ENCODE peak calls at places on chromosomes 16 and 17, in eight cellular contexts. H is progenitor cell of endocrine pancreas, M is fibroblast of the conjunctiva, P is myocyte, G is neural crest cell, Q is ELR, F is NCI-H2029, C is H7. E is an unnamed sample.

GRCh38 chr17:32912218-32912897 is 15.6 kb upstream of the TMEM98 start:
- DNase-seq in H (peak), M (no peak), C (no peak), G (no peak), Q (peak), P (peak), F (peak), E (peak)

GRCh38 chr17:49290690-49291326 is 60.2 kb upstream of the PHOSPHO1 start:
- DNase-seq in H (no peak), G (peak), M (peak), C (peak), F (no peak), Q (peak), P (peak), E (peak)

GRCh38 chr16:64121473-64121872 is 1000.4 kb downstream of the CDH11 start:
- DNase-seq in H (no peak), F (no peak), Q (peak), C (no peak), M (peak), P (peak), G (no peak), E (peak)

GRCh38 chr16:85437161-85438052 is 175.7 kb upstream of the GSE1 start:
- DNase-seq in G (peak), C (no peak), Q (no peak), F (peak), M (peak), H (no peak), P (no peak), E (no peak)

GRCh38 chr17:73307130-73307529 is 4.7 kb downstream of the CDC42EP4 start:
- DNase-seq in F (no peak), M (no peak), G (no peak), Q (no peak), C (no peak), H (no peak), P (no peak), E (peak)

GRCh38 chr16:15906439-15906838 is 18.0 kb upstream of the CEP20 start:
- DNase-seq in Q (no peak), C (no peak), G (no peak), P (no peak), F (no peak), M (no peak), H (no peak), E (no peak)

GRCh38 chr16:88334517-88335149 is 48.1 kb upstream of the ZNF469 start:
- DNase-seq in F (no peak), C (no peak), Q (peak), M (no peak), P (no peak), G (no peak), H (no peak), E (peak)

GRCh38 chr17:78147315-78147998 is 1.3 kb downstream of the C17orf99 start:
- DNase-seq in G (no peak), Q (no peak), H (no peak), C (peak), M (no peak), F (no peak), P (no peak), E (no peak)

GRCh38 chr16:68655806-68656205 is 10.7 kb downstream of the CDH3 start:
- DNase-seq in Q (no peak), M (no peak), C (no peak), P (no peak), F (no peak), G (no peak), H (no peak), E (no peak)

GRCh38 chr17:78103311-78103710 is 25.2 kb downstream of the TMC6 start:
- DNase-seq in G (no peak), C (no peak), F (no peak), Q (no peak), M (no peak), H (no peak), P (no peak), E (no peak)

GRCh38 chr17:76966486-76967181 is 98.4 kb downstream of the MGAT5B start:
- DNase-seq in M (no peak), P (no peak), F (no peak), Q (no peak), H (no peak), G (no peak), C (no peak), E (no peak)

GRCh38 chr17:29546085-29546484 is 20.8 kb downstream of the ABHD15 start:
- DNase-seq in G (no peak), M (no peak), Q (no peak), H (no peak), P (no peak), F (no peak), C (no peak), E (no peak)

GRCh38 chr16:15775209-15775608 is 81.6 kb downstream of the MYH11 start:
- DNase-seq in G (no peak), P (no peak), F (peak), H (no peak), M (no peak), C (peak), Q (peak), E (peak)

GRCh38 chr17:39695089-39695474 is 4.8 kb upstream of the ERBB2 start:
- DNase-seq in P (no peak), Q (no peak), G (no peak), F (no peak), M (no peak), C (no peak), H (no peak), E (no peak)

GRCh38 chr17:82315703-82316358 is 1.6 kb downstream of the CD7 start:
- DNase-seq in P (no peak), F (no peak), M (no peak), H (no peak), G (no peak), Q (no peak), C (peak), E (no peak)

GRCh38 chr17:71613996-71614395 is 506.8 kb upstream of the SOX9 start:
- DNase-seq in C (no peak), M (no peak), Q (no peak), P (no peak), F (no peak), G (no peak), H (no peak), E (no peak)

GRCh38 chr16:67398546-67399217 is 5.4 kb upstream of the TPPP3 start:
- DNase-seq in M (no peak), G (no peak), C (peak), H (no peak), P (no peak), F (no peak), Q (no peak), E (no peak)

GRCh38 chr17:1147664-1148063 is 32.1 kb downstream of the ABR start:
- DNase-seq in F (peak), H (no peak), M (peak), C (peak), G (peak), P (peak), Q (peak), E (peak)

GRCh38 chr17:17484451-17484899 is 7.7 kb downstream of the MED9 start:
- DNase-seq in G (no peak), P (peak), C (peak), Q (peak), F (no peak), H (no peak), M (no peak), E (no peak)

GRCh38 chr16:14364386-14365199 is 265.5 kb downstream of the PARN start:
- DNase-seq in M (no peak), G (no peak), Q (peak), P (peak), H (no peak), C (peak), F (no peak), E (peak)

E was measured in A172.